ENCODE peak calls at places on chromosomes 13 and 19, in five cellular contexts. Z is stimulated activated CD4-positive, alpha-beta T cell treated with anti-CD3 and anti-CD28 coated beads, Interleukin-1b, Interleukin-23, amount 100 ng/mL, for 1 hour; M is naive B cell; W is NCI-H187; K is activated naive CD8-positive, alpha-beta T cell treated with anti-CD3 and anti-CD28 coated beads, Interleukin-2, amount 50 U/mL, for 16 hours. E is an unnamed sample.

GRCh38 chr13:86002921-86003488 is 203.8 kb upstream of the SLITRK6 start:
- DNase-seq in Z (no peak), M (no peak), W (no peak), K (no peak), E (no peak)

GRCh38 chr19:1813197-1813836 is 1.2 kb upstream of the ATP8B3 start:
- DNase-seq in Z (no peak), M (no peak), W (no peak), K (no peak), E (no peak)

GRCh38 chr13:85798999-85799646 is at the start of gene SLITRK6:
- DNase-seq in Z (no peak), M (no peak), W (no peak), K (no peak), E (no peak)

GRCh38 chr19:5692785-5693194 is 2.7 kb downstream of the RPL36 start:
- DNase-seq in Z (no peak), M (no peak), W (no peak), K (no peak), E (no peak)

GRCh38 chr13:75946746-75947397 is 310.7 kb downstream of the LMO7 start:
- DNase-seq in Z (no peak), M (no peak), W (no peak), K (no peak), E (peak; percentile 15)

GRCh38 chr13:28753208-28753892 is 34.6 kb upstream of the SLC46A3 start:
- DNase-seq in Z (no peak), M (no peak), W (no peak), K (no peak), E (peak; percentile 70)

GRCh38 chr19:38693380-38694223 is 46.2 kb downstream of the ACTN4 start:
- DNase-seq in Z (no peak), M (no peak), W (no peak), K (no peak), E (no peak)

GRCh38 chr13:59510377-59510776 is 653.4 kb downstream of the DIAPH3 start:
- DNase-seq in Z (no peak), M (no peak), W (no peak), K (no peak), E (no peak)

GRCh38 chr13:23946900-23947299 is 49.6 kb upstream of the C1QTNF9B start:
- DNase-seq in Z (no peak), M (no peak), W (no peak), K (no peak), E (no peak)

GRCh38 chr13:113991191-113991669 is 17.4 kb upstream of the C13orf46 start:
- DNase-seq in Z (no peak), M (no peak), W (peak; percentile 91), K (no peak), E (peak; percentile 44)

GRCh38 chr13:77779461-77780272 is 82.2 kb downstream of the SLAIN1 start:
- DNase-seq in Z (no peak), M (peak; percentile 19), W (no peak), K (no peak), E (peak; percentile 67)

GRCh38 chr13:103431880-103432279 is 365.7 kb upstream of the SLC10A2 start:
- DNase-seq in Z (no peak), M (no peak), W (no peak), K (no peak), E (no peak)

E was measured in testis.